ENCODE peak calls at places on chromosomes 16 and 17, in eight cellular contexts. Z is fibroblast of pulmonary artery; D is A549; F is CD8-positive, alpha-beta T cell; H is astrocyte of the cerebellum; K is GM12865; U is coronary artery; M is psoas muscle. G is an unnamed sample.

GRCh38 chr16:22631264-22631663 is 120.6 kb downstream of the NPIPB5 start:
- DNase-seq in Z (no peak), D (no peak), F (no peak), H (no peak), K (no peak), U (no peak), M (no peak), G (no peak)

GRCh38 chr17:1793447-1793806 is 31.6 kb downstream of the SERPINF1 start:
- DNase-seq in Z (no peak), D (no peak), F (no peak), H (no peak), K (no peak), U (no peak), M (peak), G (no peak)

GRCh38 chr17:75814900-75815373 is 29.3 kb downstream of the UNC13D start:
- DNase-seq in Z (peak), D (peak), F (no peak), H (peak), K (no peak), U (peak), M (peak), G (no peak)

GRCh38 chr17:37570527-37571093 is 38.6 kb downstream of the SYNRG start:
- DNase-seq in Z (peak), D (peak), F (peak), H (no peak), K (peak), U (no peak), M (no peak), G (peak)

GRCh38 chr16:508884-509736 is 18.4 kb upstream of the CAPN15 start:
- DNase-seq in Z (peak), D (no peak), F (no peak), H (no peak), K (no peak), U (no peak), M (no peak), G (no peak)

GRCh38 chr16:67461600-67462278 is 19.2 kb downstream of the ATP6V0D1 start:
- DNase-seq in Z (no peak), D (no peak), F (no peak), H (no peak), K (no peak), U (no peak), M (peak), G (no peak)

GRCh38 chr17:39673335-39674081 is 5.3 kb downstream of the PNMT start:
- DNase-seq in Z (no peak), D (no peak), F (no peak), H (no peak), K (no peak), U (no peak), M (peak), G (no peak)

GRCh38 chr17:78484300-78485159 is 92.7 kb downstream of the DNAH17 start:
- DNase-seq in Z (no peak), D (peak), F (peak), H (no peak), K (peak), U (no peak), M (no peak), G (no peak)

GRCh38 chr17:29215717-29216116 is 30.9 kb upstream of the CRYBA1 start:
- DNase-seq in Z (peak), D (no peak), F (no peak), H (peak), K (peak), U (no peak), M (no peak), G (peak)

GRCh38 chr16:15811778-15812750 is 44.8 kb downstream of the MYH11 start:
- DNase-seq in Z (peak), D (peak), F (no peak), H (no peak), K (no peak), U (peak), M (no peak), G (no peak)

GRCh38 chr17:28988475-28988874 is 17.4 kb downstream of the SEZ6 start:
- DNase-seq in Z (no peak), D (no peak), F (no peak), H (no peak), K (no peak), U (no peak), M (no peak), G (no peak)

GRCh38 chr16:9042943-9043680 is 48.3 kb upstream of the HAPSTR1 start:
- DNase-seq in Z (peak), D (no peak), F (no peak), H (peak), K (no peak), U (no peak), M (no peak), G (no peak)

GRCh38 chr17:45316271-45317112 is at the start of gene MAP3K14:
- DNase-seq in Z (peak), D (peak), F (peak), H (no peak), K (peak), U (peak), M (peak), G (no peak)

GRCh38 chr17:7029096-7029495 is 6.2 kb downstream of the BCL6B start:
- DNase-seq in Z (no peak), D (no peak), F (no peak), H (no peak), K (no peak), U (no peak), M (no peak), G (no peak)

GRCh38 chr17:67390646-67391480 is 13.8 kb downstream of the PITPNC1 start:
- DNase-seq in Z (peak), D (peak), F (peak), H (peak), K (peak), U (no peak), M (no peak), G (peak)

GRCh38 chr17:50363217-50364060 is 9.5 kb downstream of the MRPL27 start:
- DNase-seq in Z (peak), D (no peak), F (no peak), H (peak), K (no peak), U (no peak), M (peak), G (no peak)

GRCh38 chr17:66975614-66976378 is 11.3 kb downstream of the CACNG4 start:
- DNase-seq in Z (no peak), D (peak), F (no peak), H (no peak), K (peak), U (no peak), M (peak), G (no peak)

GRCh38 chr17:28999216-28999615 is 6.6 kb downstream of the SEZ6 start:
- DNase-seq in Z (no peak), D (no peak), F (no peak), H (no peak), K (no peak), U (no peak), M (no peak), G (no peak)

GRCh38 chr17:16987830-16988601 is 16.1 kb upstream of the TNFRSF13B start:
- DNase-seq in Z (peak), D (peak), F (peak), H (peak), K (peak), U (no peak), M (peak), G (no peak)

GRCh38 chr16:85237817-85238216 is 125.5 kb upstream of the CIBAR2 start:
- DNase-seq in Z (no peak), D (no peak), F (no peak), H (no peak), K (no peak), U (no peak), M (no peak), G (no peak)

GRCh38 chr16:15483857-15484256 is 49.5 kb downstream of the BMERB1 start:
- DNase-seq in Z (no peak), D (no peak), F (no peak), H (no peak), K (no peak), U (no peak), M (no peak), G (no peak)

GRCh38 chr16:59192551-59193199 is 458.6 kb upstream of the GOT2 start:
- DNase-seq in Z (peak), D (peak), F (no peak), H (no peak), K (peak), U (no peak), M (no peak), G (no peak)

GRCh38 chr17:28182559-28182958 is 136.4 kb upstream of the TMEM97 start:
- DNase-seq in Z (no peak), D (no peak), F (no peak), H (no peak), K (no peak), U (no peak), M (no peak), G (no peak)

GRCh38 chr16:58011652-58012051 is 10.4 kb downstream of the USB1 start:
- DNase-seq in Z (peak), D (no peak), F (no peak), H (peak), K (no peak), U (no peak), M (no peak), G (no peak)
- H3K4me3 ChIP-seq in Z (no peak), D (no peak), F (no peak), H (no peak), K (no peak), U (no peak), M (no peak), G (no peak)

GRCh38 chr17:12571606-12572005 is 94.1 kb upstream of the MYOCD start:
- DNase-seq in Z (no peak), D (no peak), F (no peak), H (no peak), K (no peak), U (no peak), M (no peak), G (no peak)

GRCh38 chr17:12567077-12568053 is 98.3 kb upstream of the MYOCD start:
- DNase-seq in Z (no peak), D (no peak), F (no peak), H (no peak), K (no peak), U (no peak), M (no peak), G (no peak)

GRCh38 chr17:12566281-12567002 is 99.2 kb upstream of the MYOCD start:
- DNase-seq in Z (no peak), D (no peak), F (no peak), H (no peak), K (no peak), U (no peak), M (no peak), G (no peak)

GRCh38 chr17:12574525-12574924 is 91.2 kb upstream of the MYOCD start:
- DNase-seq in Z (no peak), D (no peak), F (no peak), H (no peak), K (no peak), U (no peak), M (no peak), G (no peak)

DNA sequence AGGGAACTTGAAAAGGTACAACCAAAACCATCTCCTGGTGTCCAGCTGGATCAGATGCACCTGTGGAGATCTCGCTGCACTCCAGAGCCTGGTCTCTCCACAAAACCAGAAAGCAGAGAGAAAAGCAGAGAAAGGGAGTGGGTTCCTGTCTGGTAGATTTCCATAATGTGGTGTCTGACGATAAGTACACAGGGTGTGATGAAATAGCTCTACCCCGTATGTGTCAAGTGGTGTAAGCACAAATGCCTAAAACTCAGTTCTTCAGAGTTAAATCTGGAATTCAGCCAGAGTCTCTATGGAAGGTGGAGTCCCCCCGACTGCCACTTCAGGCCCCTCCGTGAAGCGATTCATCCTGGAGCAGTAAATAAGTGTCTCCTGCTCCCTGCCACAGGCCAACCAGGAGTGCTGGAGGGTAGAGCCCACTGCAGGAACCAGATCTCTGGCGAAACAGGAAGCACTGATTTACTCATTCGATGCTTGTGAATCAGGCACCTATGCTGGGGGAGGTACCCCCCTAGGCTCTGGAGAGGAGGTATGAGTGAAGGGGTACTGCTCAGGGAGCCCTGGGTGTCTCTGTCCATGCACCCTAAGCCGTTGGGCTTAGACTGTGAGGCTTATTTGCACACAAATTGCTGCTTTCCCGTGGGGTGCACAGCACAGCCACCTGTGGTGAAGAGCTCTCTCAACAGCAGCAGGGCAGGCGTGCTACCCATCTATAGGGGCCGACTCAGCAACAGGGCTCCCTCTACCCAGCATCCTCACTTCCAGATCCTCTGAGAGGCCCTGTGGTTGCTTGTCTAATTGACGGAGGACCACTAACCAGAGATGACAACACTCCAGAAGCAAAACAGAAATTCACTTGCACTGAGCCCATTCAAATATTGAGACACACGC is 97.1 kb upstream of the MYOCD start:
- DNase-seq in Z (no peak), D (no peak), F (no peak), H (no peak), K (no peak), U (no peak), M (no peak), G (no peak)
- TF ChIP-seq CTCF in Z (no peak), D (no peak), F (no peak), H (no peak), K (no peak), U (no peak), M (no peak), G (no peak)

DNA sequence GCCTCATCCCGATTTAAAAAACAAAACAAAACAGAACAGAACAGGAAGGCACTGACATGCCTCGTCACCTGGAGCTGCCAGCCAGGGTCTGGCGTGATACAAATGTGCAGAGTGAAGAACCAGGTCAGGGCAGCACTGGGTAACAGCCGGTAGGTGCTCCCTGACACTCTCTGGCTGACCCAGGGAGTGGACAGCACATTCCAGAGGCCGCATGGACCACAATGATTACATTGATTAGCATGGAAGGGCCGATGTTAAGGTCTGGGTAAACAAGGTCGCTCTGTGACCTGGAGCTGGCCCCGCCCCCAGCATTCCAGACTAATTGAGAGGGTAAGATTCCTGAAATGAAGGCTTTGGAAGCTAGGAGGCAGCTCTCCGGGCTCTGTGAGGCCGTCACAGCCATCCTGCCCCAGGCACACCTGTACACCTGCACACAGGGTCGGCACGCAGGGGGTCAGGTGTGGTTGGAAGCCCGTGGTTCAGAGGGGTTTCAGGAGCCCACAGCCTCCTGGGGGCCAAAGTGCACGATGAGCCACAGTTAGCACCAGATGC is 21.4 kb downstream of the PIEZO1 start:
- DNase-seq in Z (no peak), D (no peak), F (no peak), H (no peak), K (no peak), U (no peak), M (no peak), G (no peak)
- H3K4me3 ChIP-seq in Z (no peak), D (no peak), F (no peak), H (no peak), K (no peak), U (no peak), M (no peak), G (no peak)

DNA sequence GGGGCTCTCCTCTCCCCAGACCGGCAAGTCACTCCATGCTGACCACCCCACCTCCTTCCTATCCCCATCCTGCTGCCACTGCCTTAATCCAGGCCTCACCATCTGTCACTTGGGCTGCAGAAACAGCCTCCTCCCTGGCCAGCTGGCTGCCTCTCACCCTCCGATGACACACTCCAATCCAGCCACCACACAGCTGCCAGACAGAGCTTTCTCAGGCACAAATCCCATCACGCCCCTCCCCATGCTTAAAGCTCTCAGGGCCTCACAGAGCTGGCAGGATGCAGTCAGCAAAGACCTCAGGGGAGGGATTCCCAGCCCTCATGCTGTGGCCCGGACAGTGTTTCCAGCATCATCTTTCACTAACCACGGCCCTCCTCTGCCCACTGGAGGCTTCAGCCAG is 13.7 kb downstream of the CAMKK1 start:
- DNase-seq in Z (peak), D (no peak), F (no peak), H (peak), K (no peak), U (no peak), M (no peak), G (no peak)
- TF ChIP-seq CTCF in Z (no peak), D (no peak), F (no peak), H (no peak), K (no peak), U (no peak), M (no peak), G (no peak)

GRCh38 chr17:48576479-48577309 is 1.5 kb downstream of the HOXB4 start:
- DNase-seq in Z (no peak), D (no peak), F (no peak), H (no peak), K (no peak), U (no peak), M (no peak), G (no peak)
- H3K4me3 ChIP-seq in Z (peak), D (peak), F (no peak), H (peak), K (peak), U (peak), M (peak), G (peak)